ENCODE peak calls at places on chromosomes 16 and 17, in four cellular contexts. One of them, this sample, is unnamed.

GRCh38 chr17:54882371-54882770 is 18.3 kb upstream of the TOM1L1 start:
- DNase-seq in upper lobe of left lung: no peak
- DNase-seq in stimulated activated CD4-positive, alpha-beta T cell treated with anti-CD3 and anti-CD28 coated beads, Interleukin-12 subunit alpha, Interleukin-12 subunit beta, amount 100 ng/mL, for 4 hours: no peak
- DNase-seq in GM03348: no peak
- DNase-seq in this sample: no peak

GRCh38 chr17:42744283-42744805 is 496 bp downstream of the EZH1 start:
- DNase-seq in GM03348: peak
- DNase-seq in upper lobe of left lung: peak
- DNase-seq in stimulated activated CD4-positive, alpha-beta T cell treated with anti-CD3 and anti-CD28 coated beads, Interleukin-12 subunit alpha, Interleukin-12 subunit beta, amount 100 ng/mL, for 4 hours: peak
- DNase-seq in this sample: no peak

GRCh38 chr16:31064882-31065461 is 9.1 kb downstream of the ZNF668 start:
- DNase-seq in stimulated activated CD4-positive, alpha-beta T cell treated with anti-CD3 and anti-CD28 coated beads, Interleukin-12 subunit alpha, Interleukin-12 subunit beta, amount 100 ng/mL, for 4 hours: no peak
- DNase-seq in upper lobe of left lung: no peak
- DNase-seq in GM03348: peak
- DNase-seq in this sample: no peak

GRCh38 chr17:16975744-16976625 is 4.1 kb upstream of the TNFRSF13B start:
- DNase-seq in stimulated activated CD4-positive, alpha-beta T cell treated with anti-CD3 and anti-CD28 coated beads, Interleukin-12 subunit alpha, Interleukin-12 subunit beta, amount 100 ng/mL, for 4 hours: no peak
- DNase-seq in GM03348: no peak
- DNase-seq in upper lobe of left lung: no peak
- DNase-seq in this sample: no peak

GRCh38 chr17:47816111-47816735 is 5.4 kb downstream of the OSBPL7 start:
- DNase-seq in stimulated activated CD4-positive, alpha-beta T cell treated with anti-CD3 and anti-CD28 coated beads, Interleukin-12 subunit alpha, Interleukin-12 subunit beta, amount 100 ng/mL, for 4 hours: no peak
- DNase-seq in GM03348: no peak
- DNase-seq in upper lobe of left lung: no peak
- DNase-seq in this sample: no peak

GRCh38 chr17:45404870-45405249 is 27.8 kb downstream of the ARHGAP27 start:
- DNase-seq in GM03348: no peak
- DNase-seq in upper lobe of left lung: no peak
- DNase-seq in stimulated activated CD4-positive, alpha-beta T cell treated with anti-CD3 and anti-CD28 coated beads, Interleukin-12 subunit alpha, Interleukin-12 subunit beta, amount 100 ng/mL, for 4 hours: no peak
- DNase-seq in this sample: no peak

GRCh38 chr17:70308619-70309018 is 139.3 kb downstream of the KCNJ2 start:
- DNase-seq in upper lobe of left lung: no peak
- DNase-seq in stimulated activated CD4-positive, alpha-beta T cell treated with anti-CD3 and anti-CD28 coated beads, Interleukin-12 subunit alpha, Interleukin-12 subunit beta, amount 100 ng/mL, for 4 hours: no peak
- DNase-seq in GM03348: no peak
- DNase-seq in this sample: no peak

GRCh38 chr16:8619671-8620370 is 1.7 kb upstream of the METTL22 start:
- DNase-seq in stimulated activated CD4-positive, alpha-beta T cell treated with anti-CD3 and anti-CD28 coated beads, Interleukin-12 subunit alpha, Interleukin-12 subunit beta, amount 100 ng/mL, for 4 hours: no peak
- DNase-seq in upper lobe of left lung: no peak
- DNase-seq in GM03348: no peak
- DNase-seq in this sample: no peak

GRCh38 chr17:3794890-3795757 is 5.9 kb downstream of the ITGAE start:
- DNase-seq in upper lobe of left lung: no peak
- DNase-seq in GM03348: peak
- DNase-seq in stimulated activated CD4-positive, alpha-beta T cell treated with anti-CD3 and anti-CD28 coated beads, Interleukin-12 subunit alpha, Interleukin-12 subunit beta, amount 100 ng/mL, for 4 hours: no peak
- DNase-seq in this sample: peak

GRCh38 chr17:56896217-56896967 is 17.5 kb downstream of the TRIM25 start:
- DNase-seq in stimulated activated CD4-positive, alpha-beta T cell treated with anti-CD3 and anti-CD28 coated beads, Interleukin-12 subunit alpha, Interleukin-12 subunit beta, amount 100 ng/mL, for 4 hours: no peak
- DNase-seq in upper lobe of left lung: no peak
- DNase-seq in GM03348: no peak
- DNase-seq in this sample: no peak

GRCh38 chr17:57669671-57670529 is 75.2 kb downstream of the CCDC182 start:
- DNase-seq in GM03348: no peak
- DNase-seq in upper lobe of left lung: no peak
- DNase-seq in stimulated activated CD4-positive, alpha-beta T cell treated with anti-CD3 and anti-CD28 coated beads, Interleukin-12 subunit alpha, Interleukin-12 subunit beta, amount 100 ng/mL, for 4 hours: no peak
- DNase-seq in this sample: no peak

GRCh38 chr17:75876190-75876937 is 2.0 kb downstream of the TRIM47 start:
- DNase-seq in upper lobe of left lung: peak
- DNase-seq in GM03348: no peak
- DNase-seq in stimulated activated CD4-positive, alpha-beta T cell treated with anti-CD3 and anti-CD28 coated beads, Interleukin-12 subunit alpha, Interleukin-12 subunit beta, amount 100 ng/mL, for 4 hours: peak
- DNase-seq in this sample: peak

GRCh38 chr17:8832711-8833352 is 33.7 kb upstream of the MFSD6L start:
- DNase-seq in upper lobe of left lung: no peak
- DNase-seq in GM03348: no peak
- DNase-seq in stimulated activated CD4-positive, alpha-beta T cell treated with anti-CD3 and anti-CD28 coated beads, Interleukin-12 subunit alpha, Interleukin-12 subunit beta, amount 100 ng/mL, for 4 hours: peak
- DNase-seq in this sample: no peak

GRCh38 chr16:72997141-72997542 is 50.8 kb downstream of the ZFHX3 start:
- DNase-seq in upper lobe of left lung: peak
- DNase-seq in stimulated activated CD4-positive, alpha-beta T cell treated with anti-CD3 and anti-CD28 coated beads, Interleukin-12 subunit alpha, Interleukin-12 subunit beta, amount 100 ng/mL, for 4 hours: no peak
- DNase-seq in GM03348: peak
- DNase-seq in this sample: no peak

GRCh38 chr17:45703806-45704205 is 80.3 kb upstream of the CRHR1 start:
- DNase-seq in stimulated activated CD4-positive, alpha-beta T cell treated with anti-CD3 and anti-CD28 coated beads, Interleukin-12 subunit alpha, Interleukin-12 subunit beta, amount 100 ng/mL, for 4 hours: no peak
- DNase-seq in GM03348: no peak
- DNase-seq in upper lobe of left lung: no peak
- DNase-seq in this sample: no peak

GRCh38 chr16:23557779-23558330 is 328 bp downstream of the UBFD1 start:
- DNase-seq in stimulated activated CD4-positive, alpha-beta T cell treated with anti-CD3 and anti-CD28 coated beads, Interleukin-12 subunit alpha, Interleukin-12 subunit beta, amount 100 ng/mL, for 4 hours: no peak
- DNase-seq in GM03348: no peak
- DNase-seq in upper lobe of left lung: peak
- DNase-seq in this sample: peak

GRCh38 chr16:11976850-11977205 is 294 bp downstream of the SNX29 start:
- DNase-seq in stimulated activated CD4-positive, alpha-beta T cell treated with anti-CD3 and anti-CD28 coated beads, Interleukin-12 subunit alpha, Interleukin-12 subunit beta, amount 100 ng/mL, for 4 hours: no peak
- DNase-seq in upper lobe of left lung: no peak
- DNase-seq in GM03348: no peak
- DNase-seq in this sample: no peak

GRCh38 chr17:29574732-29575510 is 6.4 kb downstream of the TP53I13 start:
- DNase-seq in upper lobe of left lung: no peak
- DNase-seq in GM03348: no peak
- DNase-seq in stimulated activated CD4-positive, alpha-beta T cell treated with anti-CD3 and anti-CD28 coated beads, Interleukin-12 subunit alpha, Interleukin-12 subunit beta, amount 100 ng/mL, for 4 hours: no peak
- DNase-seq in this sample: no peak

GRCh38 chr17:27293359-27293897 is 486 bp upstream of the WSB1 start:
- DNase-seq in upper lobe of left lung: no peak
- DNase-seq in stimulated activated CD4-positive, alpha-beta T cell treated with anti-CD3 and anti-CD28 coated beads, Interleukin-12 subunit alpha, Interleukin-12 subunit beta, amount 100 ng/mL, for 4 hours: no peak
- DNase-seq in GM03348: peak
- DNase-seq in this sample: no peak

GRCh38 chr16:85591381-85591780 is 21.7 kb upstream of the GSE1 start:
- DNase-seq in GM03348: no peak
- DNase-seq in stimulated activated CD4-positive, alpha-beta T cell treated with anti-CD3 and anti-CD28 coated beads, Interleukin-12 subunit alpha, Interleukin-12 subunit beta, amount 100 ng/mL, for 4 hours: no peak
- DNase-seq in upper lobe of left lung: no peak
- DNase-seq in this sample: no peak

GRCh38 chr17:63699638-63700527 is at the start of gene LIMD2:
- DNase-seq in stimulated activated CD4-positive, alpha-beta T cell treated with anti-CD3 and anti-CD28 coated beads, Interleukin-12 subunit alpha, Interleukin-12 subunit beta, amount 100 ng/mL, for 4 hours: peak
- DNase-seq in GM03348: peak
- DNase-seq in upper lobe of left lung: peak
- DNase-seq in this sample: peak

GRCh38 chr17:30599424-30600061 is 122.3 kb downstream of the GOSR1 start:
- DNase-seq in GM03348: no peak
- DNase-seq in stimulated activated CD4-positive, alpha-beta T cell treated with anti-CD3 and anti-CD28 coated beads, Interleukin-12 subunit alpha, Interleukin-12 subunit beta, amount 100 ng/mL, for 4 hours: no peak
- DNase-seq in upper lobe of left lung: no peak
- DNase-seq in this sample: no peak

GRCh38 chr17:1872254-1872653 is 42.4 kb downstream of the RPA1 start:
- DNase-seq in GM03348: no peak
- DNase-seq in stimulated activated CD4-positive, alpha-beta T cell treated with anti-CD3 and anti-CD28 coated beads, Interleukin-12 subunit alpha, Interleukin-12 subunit beta, amount 100 ng/mL, for 4 hours: no peak
- DNase-seq in upper lobe of left lung: no peak
- DNase-seq in this sample: no peak

GRCh38 chr16:13122074-13122473 is 220.7 kb downstream of the SHISA9 start:
- DNase-seq in stimulated activated CD4-positive, alpha-beta T cell treated with anti-CD3 and anti-CD28 coated beads, Interleukin-12 subunit alpha, Interleukin-12 subunit beta, amount 100 ng/mL, for 4 hours: no peak
- DNase-seq in upper lobe of left lung: no peak
- DNase-seq in GM03348: no peak
- DNase-seq in this sample: no peak

GRCh38 chr17:48100160-48100559 is 1.1 kb downstream of the CBX1 start:
- DNase-seq in GM03348: peak
- DNase-seq in stimulated activated CD4-positive, alpha-beta T cell treated with anti-CD3 and anti-CD28 coated beads, Interleukin-12 subunit alpha, Interleukin-12 subunit beta, amount 100 ng/mL, for 4 hours: no peak
- DNase-seq in upper lobe of left lung: no peak
- DNase-seq in this sample: no peak

GRCh38 chr17:57948555-57949420 is 6.4 kb downstream of the CUEDC1 start:
- DNase-seq in GM03348: peak
- DNase-seq in upper lobe of left lung: peak
- DNase-seq in stimulated activated CD4-positive, alpha-beta T cell treated with anti-CD3 and anti-CD28 coated beads, Interleukin-12 subunit alpha, Interleukin-12 subunit beta, amount 100 ng/mL, for 4 hours: no peak
- DNase-seq in this sample: no peak

This sample was measured in effector memory CD8-positive, alpha-beta T cell.